ENCODE peak calls at places on chromosomes 7 and 10, in ten cellular contexts. One of them, this sample, is unnamed.

GRCh38 chr7:142407939-142408573 is 150.2 kb upstream of the PRSS58 start:
- DNase-seq in hypothalamus: no peak
- DNase-seq in fibroblast of mammary gland: peak
- DNase-seq in stimulated activated CD4-positive, alpha-beta T cell treated with anti-CD3 and anti-CD28 coated beads, Interleukin-15, amount 100 ng/mL, for 1 hour: no peak
- DNase-seq in NCI-H1092: no peak
- DNase-seq in activated T-cell treated with anti-CD3 and anti-CD28 coated beads, Interleukin-2, amount 50 U/mL, for 72 hours: no peak
- DNase-seq in RCC 7860: no peak
- DNase-seq in HT1080: no peak
- DNase-seq in small intestine: no peak
- DNase-seq in CD4-positive, alpha-beta memory T cell: no peak
- DNase-seq in this sample: no peak

GRCh38 chr10:91635401-91636400 is 2.8 kb upstream of the PPP1R3C start:
- DNase-seq in hypothalamus: no peak
- DNase-seq in fibroblast of mammary gland: peak
- DNase-seq in stimulated activated CD4-positive, alpha-beta T cell treated with anti-CD3 and anti-CD28 coated beads, Interleukin-15, amount 100 ng/mL, for 1 hour: no peak
- DNase-seq in NCI-H1092: peak
- DNase-seq in activated T-cell treated with anti-CD3 and anti-CD28 coated beads, Interleukin-2, amount 50 U/mL, for 72 hours: peak
- DNase-seq in RCC 7860: peak
- DNase-seq in HT1080: peak
- DNase-seq in small intestine: peak
- DNase-seq in CD4-positive, alpha-beta memory T cell: peak
- DNase-seq in this sample: peak

GRCh38 chr7:110502893-110503465 is 587.9 kb upstream of the LRRN3 start:
- DNase-seq in hypothalamus: no peak
- DNase-seq in fibroblast of mammary gland: peak
- DNase-seq in stimulated activated CD4-positive, alpha-beta T cell treated with anti-CD3 and anti-CD28 coated beads, Interleukin-15, amount 100 ng/mL, for 1 hour: no peak
- DNase-seq in NCI-H1092: no peak
- DNase-seq in activated T-cell treated with anti-CD3 and anti-CD28 coated beads, Interleukin-2, amount 50 U/mL, for 72 hours: no peak
- DNase-seq in RCC 7860: no peak
- DNase-seq in HT1080: peak
- DNase-seq in small intestine: no peak
- DNase-seq in CD4-positive, alpha-beta memory T cell: no peak
- DNase-seq in this sample: no peak

GRCh38 chr7:113764401-113765035 is 154.3 kb downstream of the PPP1R3A start:
- DNase-seq in hypothalamus: no peak
- DNase-seq in fibroblast of mammary gland: no peak
- DNase-seq in stimulated activated CD4-positive, alpha-beta T cell treated with anti-CD3 and anti-CD28 coated beads, Interleukin-15, amount 100 ng/mL, for 1 hour: no peak
- DNase-seq in NCI-H1092: no peak
- DNase-seq in activated T-cell treated with anti-CD3 and anti-CD28 coated beads, Interleukin-2, amount 50 U/mL, for 72 hours: no peak
- DNase-seq in RCC 7860: no peak
- DNase-seq in HT1080: peak
- DNase-seq in small intestine: no peak
- DNase-seq in CD4-positive, alpha-beta memory T cell: no peak
- DNase-seq in this sample: no peak

GRCh38 chr10:63465293-63466167 is at the start of gene JMJD1C:
- DNase-seq in hypothalamus: peak
- DNase-seq in fibroblast of mammary gland: peak
- DNase-seq in stimulated activated CD4-positive, alpha-beta T cell treated with anti-CD3 and anti-CD28 coated beads, Interleukin-15, amount 100 ng/mL, for 1 hour: peak
- DNase-seq in NCI-H1092: peak
- DNase-seq in activated T-cell treated with anti-CD3 and anti-CD28 coated beads, Interleukin-2, amount 50 U/mL, for 72 hours: peak
- DNase-seq in RCC 7860: peak
- DNase-seq in HT1080: peak
- DNase-seq in small intestine: peak
- DNase-seq in CD4-positive, alpha-beta memory T cell: peak
- DNase-seq in this sample: peak

GRCh38 chr7:2647594-2648172 is 15.9 kb downstream of the TTYH3 start:
- DNase-seq in hypothalamus: no peak
- DNase-seq in fibroblast of mammary gland: no peak
- DNase-seq in stimulated activated CD4-positive, alpha-beta T cell treated with anti-CD3 and anti-CD28 coated beads, Interleukin-15, amount 100 ng/mL, for 1 hour: no peak
- DNase-seq in NCI-H1092: no peak
- DNase-seq in activated T-cell treated with anti-CD3 and anti-CD28 coated beads, Interleukin-2, amount 50 U/mL, for 72 hours: no peak
- DNase-seq in RCC 7860: no peak
- DNase-seq in HT1080: no peak
- DNase-seq in small intestine: no peak
- DNase-seq in CD4-positive, alpha-beta memory T cell: no peak
- DNase-seq in this sample: no peak

GRCh38 chr10:11260136-11260535 is 242.5 kb downstream of the CELF2 start:
- DNase-seq in hypothalamus: no peak
- DNase-seq in fibroblast of mammary gland: no peak
- DNase-seq in stimulated activated CD4-positive, alpha-beta T cell treated with anti-CD3 and anti-CD28 coated beads, Interleukin-15, amount 100 ng/mL, for 1 hour: no peak
- DNase-seq in NCI-H1092: no peak
- DNase-seq in activated T-cell treated with anti-CD3 and anti-CD28 coated beads, Interleukin-2, amount 50 U/mL, for 72 hours: no peak
- DNase-seq in RCC 7860: no peak
- DNase-seq in HT1080: no peak
- DNase-seq in small intestine: no peak
- DNase-seq in CD4-positive, alpha-beta memory T cell: no peak
- DNase-seq in this sample: no peak

GRCh38 chr10:30059209-30060107 is at the start of gene JCAD:
- DNase-seq in hypothalamus: no peak
- DNase-seq in fibroblast of mammary gland: no peak
- DNase-seq in stimulated activated CD4-positive, alpha-beta T cell treated with anti-CD3 and anti-CD28 coated beads, Interleukin-15, amount 100 ng/mL, for 1 hour: peak
- DNase-seq in NCI-H1092: peak
- DNase-seq in activated T-cell treated with anti-CD3 and anti-CD28 coated beads, Interleukin-2, amount 50 U/mL, for 72 hours: peak
- DNase-seq in RCC 7860: peak
- DNase-seq in HT1080: no peak
- DNase-seq in small intestine: peak
- DNase-seq in CD4-positive, alpha-beta memory T cell: no peak
- DNase-seq in this sample: peak

GRCh38 chr7:131945948-131946525 is 389.6 kb upstream of the PODXL start:
- DNase-seq in hypothalamus: no peak
- DNase-seq in fibroblast of mammary gland: no peak
- DNase-seq in stimulated activated CD4-positive, alpha-beta T cell treated with anti-CD3 and anti-CD28 coated beads, Interleukin-15, amount 100 ng/mL, for 1 hour: no peak
- DNase-seq in NCI-H1092: no peak
- DNase-seq in activated T-cell treated with anti-CD3 and anti-CD28 coated beads, Interleukin-2, amount 50 U/mL, for 72 hours: no peak
- DNase-seq in RCC 7860: no peak
- DNase-seq in HT1080: no peak
- DNase-seq in small intestine: peak
- DNase-seq in CD4-positive, alpha-beta memory T cell: no peak
- DNase-seq in this sample: peak

GRCh38 chr7:95780665-95781064 is 8.3 kb downstream of the DYNC1I1 start:
- DNase-seq in hypothalamus: no peak
- DNase-seq in fibroblast of mammary gland: no peak
- DNase-seq in stimulated activated CD4-positive, alpha-beta T cell treated with anti-CD3 and anti-CD28 coated beads, Interleukin-15, amount 100 ng/mL, for 1 hour: no peak
- DNase-seq in NCI-H1092: no peak
- DNase-seq in activated T-cell treated with anti-CD3 and anti-CD28 coated beads, Interleukin-2, amount 50 U/mL, for 72 hours: no peak
- DNase-seq in RCC 7860: no peak
- DNase-seq in HT1080: no peak
- DNase-seq in small intestine: no peak
- DNase-seq in CD4-positive, alpha-beta memory T cell: no peak
- DNase-seq in this sample: no peak

GRCh38 chr10:58348571-58349033 is 13.8 kb downstream of the UBE2D1 start:
- DNase-seq in hypothalamus: no peak
- DNase-seq in fibroblast of mammary gland: no peak
- DNase-seq in stimulated activated CD4-positive, alpha-beta T cell treated with anti-CD3 and anti-CD28 coated beads, Interleukin-15, amount 100 ng/mL, for 1 hour: no peak
- DNase-seq in NCI-H1092: no peak
- DNase-seq in activated T-cell treated with anti-CD3 and anti-CD28 coated beads, Interleukin-2, amount 50 U/mL, for 72 hours: no peak
- DNase-seq in RCC 7860: no peak
- DNase-seq in HT1080: no peak
- DNase-seq in small intestine: no peak
- DNase-seq in CD4-positive, alpha-beta memory T cell: no peak
- DNase-seq in this sample: no peak

GRCh38 chr7:51229106-51229537 is 87.5 kb downstream of the COBL start:
- DNase-seq in hypothalamus: no peak
- DNase-seq in fibroblast of mammary gland: no peak
- DNase-seq in stimulated activated CD4-positive, alpha-beta T cell treated with anti-CD3 and anti-CD28 coated beads, Interleukin-15, amount 100 ng/mL, for 1 hour: no peak
- DNase-seq in NCI-H1092: no peak
- DNase-seq in activated T-cell treated with anti-CD3 and anti-CD28 coated beads, Interleukin-2, amount 50 U/mL, for 72 hours: no peak
- DNase-seq in RCC 7860: no peak
- DNase-seq in HT1080: no peak
- DNase-seq in small intestine: no peak
- DNase-seq in CD4-positive, alpha-beta memory T cell: no peak
- DNase-seq in this sample: no peak

GRCh38 chr10:28983799-28984198 is 305.1 kb upstream of the LYZL1 start:
- DNase-seq in hypothalamus: no peak
- DNase-seq in fibroblast of mammary gland: no peak
- DNase-seq in stimulated activated CD4-positive, alpha-beta T cell treated with anti-CD3 and anti-CD28 coated beads, Interleukin-15, amount 100 ng/mL, for 1 hour: no peak
- DNase-seq in NCI-H1092: no peak
- DNase-seq in activated T-cell treated with anti-CD3 and anti-CD28 coated beads, Interleukin-2, amount 50 U/mL, for 72 hours: no peak
- DNase-seq in RCC 7860: no peak
- DNase-seq in HT1080: no peak
- DNase-seq in small intestine: no peak
- DNase-seq in CD4-positive, alpha-beta memory T cell: no peak
- DNase-seq in this sample: no peak

GRCh38 chr10:77823811-77824542 is 102.6 kb downstream of the DLG5 start:
- DNase-seq in hypothalamus: no peak
- DNase-seq in fibroblast of mammary gland: no peak
- DNase-seq in stimulated activated CD4-positive, alpha-beta T cell treated with anti-CD3 and anti-CD28 coated beads, Interleukin-15, amount 100 ng/mL, for 1 hour: no peak
- DNase-seq in NCI-H1092: no peak
- DNase-seq in activated T-cell treated with anti-CD3 and anti-CD28 coated beads, Interleukin-2, amount 50 U/mL, for 72 hours: no peak
- DNase-seq in RCC 7860: peak
- DNase-seq in HT1080: no peak
- DNase-seq in small intestine: no peak
- DNase-seq in CD4-positive, alpha-beta memory T cell: no peak
- DNase-seq in this sample: no peak

GRCh38 chr10:119412831-119413737 is 129.4 kb downstream of the RGS10 start:
- DNase-seq in hypothalamus: no peak
- DNase-seq in fibroblast of mammary gland: peak
- DNase-seq in stimulated activated CD4-positive, alpha-beta T cell treated with anti-CD3 and anti-CD28 coated beads, Interleukin-15, amount 100 ng/mL, for 1 hour: no peak
- DNase-seq in NCI-H1092: peak
- DNase-seq in activated T-cell treated with anti-CD3 and anti-CD28 coated beads, Interleukin-2, amount 50 U/mL, for 72 hours: no peak
- DNase-seq in RCC 7860: no peak
- DNase-seq in HT1080: no peak
- DNase-seq in small intestine: no peak
- DNase-seq in CD4-positive, alpha-beta memory T cell: no peak
- DNase-seq in this sample: peak

GRCh38 chr10:89592539-89592938 is 52.5 kb downstream of the PANK1 start:
- DNase-seq in hypothalamus: no peak
- DNase-seq in fibroblast of mammary gland: no peak
- DNase-seq in stimulated activated CD4-positive, alpha-beta T cell treated with anti-CD3 and anti-CD28 coated beads, Interleukin-15, amount 100 ng/mL, for 1 hour: no peak
- DNase-seq in NCI-H1092: no peak
- DNase-seq in activated T-cell treated with anti-CD3 and anti-CD28 coated beads, Interleukin-2, amount 50 U/mL, for 72 hours: no peak
- DNase-seq in RCC 7860: no peak
- DNase-seq in HT1080: no peak
- DNase-seq in small intestine: no peak
- DNase-seq in CD4-positive, alpha-beta memory T cell: no peak
- DNase-seq in this sample: no peak

GRCh38 chr7:19294629-19295028 is 149.4 kb upstream of the FERD3L start:
- DNase-seq in hypothalamus: no peak
- DNase-seq in fibroblast of mammary gland: peak
- DNase-seq in stimulated activated CD4-positive, alpha-beta T cell treated with anti-CD3 and anti-CD28 coated beads, Interleukin-15, amount 100 ng/mL, for 1 hour: no peak
- DNase-seq in NCI-H1092: no peak
- DNase-seq in activated T-cell treated with anti-CD3 and anti-CD28 coated beads, Interleukin-2, amount 50 U/mL, for 72 hours: no peak
- DNase-seq in RCC 7860: no peak
- DNase-seq in HT1080: peak
- DNase-seq in small intestine: no peak
- DNase-seq in CD4-positive, alpha-beta memory T cell: no peak
- DNase-seq in this sample: peak

GRCh38 chr7:27950123-27950522 is 210.2 kb downstream of the TAX1BP1 start:
- DNase-seq in hypothalamus: no peak
- DNase-seq in fibroblast of mammary gland: no peak
- DNase-seq in stimulated activated CD4-positive, alpha-beta T cell treated with anti-CD3 and anti-CD28 coated beads, Interleukin-15, amount 100 ng/mL, for 1 hour: no peak
- DNase-seq in NCI-H1092: no peak
- DNase-seq in activated T-cell treated with anti-CD3 and anti-CD28 coated beads, Interleukin-2, amount 50 U/mL, for 72 hours: no peak
- DNase-seq in RCC 7860: no peak
- DNase-seq in HT1080: no peak
- DNase-seq in small intestine: no peak
- DNase-seq in CD4-positive, alpha-beta memory T cell: no peak
- DNase-seq in this sample: no peak

GRCh38 chr7:150399861-150400778 is 21.0 kb downstream of the ZNF775 start:
- DNase-seq in hypothalamus: no peak
- DNase-seq in fibroblast of mammary gland: peak
- DNase-seq in stimulated activated CD4-positive, alpha-beta T cell treated with anti-CD3 and anti-CD28 coated beads, Interleukin-15, amount 100 ng/mL, for 1 hour: no peak
- DNase-seq in NCI-H1092: no peak
- DNase-seq in activated T-cell treated with anti-CD3 and anti-CD28 coated beads, Interleukin-2, amount 50 U/mL, for 72 hours: no peak
- DNase-seq in RCC 7860: peak
- DNase-seq in HT1080: peak
- DNase-seq in small intestine: peak
- DNase-seq in CD4-positive, alpha-beta memory T cell: no peak
- DNase-seq in this sample: peak

GRCh38 chr7:142939226-142939910 is at the start of gene LLCFC1:
- DNase-seq in hypothalamus: no peak
- DNase-seq in fibroblast of mammary gland: no peak
- DNase-seq in stimulated activated CD4-positive, alpha-beta T cell treated with anti-CD3 and anti-CD28 coated beads, Interleukin-15, amount 100 ng/mL, for 1 hour: no peak
- DNase-seq in NCI-H1092: no peak
- DNase-seq in activated T-cell treated with anti-CD3 and anti-CD28 coated beads, Interleukin-2, amount 50 U/mL, for 72 hours: peak
- DNase-seq in RCC 7860: no peak
- DNase-seq in HT1080: no peak
- DNase-seq in small intestine: peak
- DNase-seq in CD4-positive, alpha-beta memory T cell: peak
- DNase-seq in this sample: peak

GRCh38 chr7:28580626-28581025 is 168.3 kb downstream of the CREB5 start:
- DNase-seq in hypothalamus: no peak
- DNase-seq in fibroblast of mammary gland: no peak
- DNase-seq in stimulated activated CD4-positive, alpha-beta T cell treated with anti-CD3 and anti-CD28 coated beads, Interleukin-15, amount 100 ng/mL, for 1 hour: no peak
- DNase-seq in NCI-H1092: no peak
- DNase-seq in activated T-cell treated with anti-CD3 and anti-CD28 coated beads, Interleukin-2, amount 50 U/mL, for 72 hours: no peak
- DNase-seq in RCC 7860: no peak
- DNase-seq in HT1080: no peak
- DNase-seq in small intestine: no peak
- DNase-seq in CD4-positive, alpha-beta memory T cell: no peak
- DNase-seq in this sample: no peak

GRCh38 chr7:136657332-136657942 is 211.0 kb upstream of the CHRM2 start:
- DNase-seq in hypothalamus: no peak
- DNase-seq in fibroblast of mammary gland: no peak
- DNase-seq in stimulated activated CD4-positive, alpha-beta T cell treated with anti-CD3 and anti-CD28 coated beads, Interleukin-15, amount 100 ng/mL, for 1 hour: no peak
- DNase-seq in NCI-H1092: no peak
- DNase-seq in activated T-cell treated with anti-CD3 and anti-CD28 coated beads, Interleukin-2, amount 50 U/mL, for 72 hours: no peak
- DNase-seq in RCC 7860: no peak
- DNase-seq in HT1080: peak
- DNase-seq in small intestine: no peak
- DNase-seq in CD4-positive, alpha-beta memory T cell: no peak
- DNase-seq in this sample: no peak

GRCh38 chr10:16612148-16612742 is 90.6 kb upstream of the C1QL3 start:
- DNase-seq in hypothalamus: no peak
- DNase-seq in fibroblast of mammary gland: peak
- DNase-seq in stimulated activated CD4-positive, alpha-beta T cell treated with anti-CD3 and anti-CD28 coated beads, Interleukin-15, amount 100 ng/mL, for 1 hour: no peak
- DNase-seq in NCI-H1092: no peak
- DNase-seq in activated T-cell treated with anti-CD3 and anti-CD28 coated beads, Interleukin-2, amount 50 U/mL, for 72 hours: peak
- DNase-seq in RCC 7860: no peak
- DNase-seq in HT1080: peak
- DNase-seq in small intestine: peak
- DNase-seq in CD4-positive, alpha-beta memory T cell: peak
- DNase-seq in this sample: peak

GRCh38 chr10:87842220-87842641 is 21.1 kb downstream of the KLLN start:
- DNase-seq in hypothalamus: no peak
- DNase-seq in fibroblast of mammary gland: no peak
- DNase-seq in stimulated activated CD4-positive, alpha-beta T cell treated with anti-CD3 and anti-CD28 coated beads, Interleukin-15, amount 100 ng/mL, for 1 hour: no peak
- DNase-seq in NCI-H1092: no peak
- DNase-seq in activated T-cell treated with anti-CD3 and anti-CD28 coated beads, Interleukin-2, amount 50 U/mL, for 72 hours: no peak
- DNase-seq in RCC 7860: peak
- DNase-seq in HT1080: peak
- DNase-seq in small intestine: peak
- DNase-seq in CD4-positive, alpha-beta memory T cell: no peak
- DNase-seq in this sample: peak

GRCh38 chr7:159112136-159113011 is 32.3 kb downstream of the VIPR2 start:
- DNase-seq in hypothalamus: no peak
- DNase-seq in fibroblast of mammary gland: no peak
- DNase-seq in stimulated activated CD4-positive, alpha-beta T cell treated with anti-CD3 and anti-CD28 coated beads, Interleukin-15, amount 100 ng/mL, for 1 hour: no peak
- DNase-seq in NCI-H1092: no peak
- DNase-seq in activated T-cell treated with anti-CD3 and anti-CD28 coated beads, Interleukin-2, amount 50 U/mL, for 72 hours: no peak
- DNase-seq in RCC 7860: no peak
- DNase-seq in HT1080: no peak
- DNase-seq in small intestine: no peak
- DNase-seq in CD4-positive, alpha-beta memory T cell: peak
- DNase-seq in this sample: no peak

GRCh38 chr10:116296358-116296757 is 23.4 kb upstream of the GFRA1 start:
- DNase-seq in hypothalamus: no peak
- DNase-seq in fibroblast of mammary gland: no peak
- DNase-seq in stimulated activated CD4-positive, alpha-beta T cell treated with anti-CD3 and anti-CD28 coated beads, Interleukin-15, amount 100 ng/mL, for 1 hour: no peak
- DNase-seq in NCI-H1092: no peak
- DNase-seq in activated T-cell treated with anti-CD3 and anti-CD28 coated beads, Interleukin-2, amount 50 U/mL, for 72 hours: no peak
- DNase-seq in RCC 7860: no peak
- DNase-seq in HT1080: no peak
- DNase-seq in small intestine: no peak
- DNase-seq in CD4-positive, alpha-beta memory T cell: no peak
- DNase-seq in this sample: peak

GRCh38 chr10:97479939-97480338 is 18.3 kb downstream of the MMS19 start:
- DNase-seq in hypothalamus: no peak
- DNase-seq in fibroblast of mammary gland: no peak
- DNase-seq in stimulated activated CD4-positive, alpha-beta T cell treated with anti-CD3 and anti-CD28 coated beads, Interleukin-15, amount 100 ng/mL, for 1 hour: no peak
- DNase-seq in NCI-H1092: no peak
- DNase-seq in activated T-cell treated with anti-CD3 and anti-CD28 coated beads, Interleukin-2, amount 50 U/mL, for 72 hours: no peak
- DNase-seq in RCC 7860: no peak
- DNase-seq in HT1080: no peak
- DNase-seq in small intestine: no peak
- DNase-seq in CD4-positive, alpha-beta memory T cell: no peak
- DNase-seq in this sample: no peak

GRCh38 chr7:40983106-40983505 is 719.8 kb downstream of the INHBA start:
- DNase-seq in hypothalamus: no peak
- DNase-seq in fibroblast of mammary gland: peak
- DNase-seq in stimulated activated CD4-positive, alpha-beta T cell treated with anti-CD3 and anti-CD28 coated beads, Interleukin-15, amount 100 ng/mL, for 1 hour: no peak
- DNase-seq in NCI-H1092: no peak
- DNase-seq in activated T-cell treated with anti-CD3 and anti-CD28 coated beads, Interleukin-2, amount 50 U/mL, for 72 hours: no peak
- DNase-seq in RCC 7860: no peak
- DNase-seq in HT1080: no peak
- DNase-seq in small intestine: no peak
- DNase-seq in CD4-positive, alpha-beta memory T cell: no peak
- DNase-seq in this sample: no peak